ENCODE peak calls at places on chromosome 6, in nine cellular contexts. N, M, Z, E, O, X, L, K and I are unnamed samples.

GRCh38 chr6:227074-227782 is 65.1 kb upstream of the DUSP22 start:
- DNase-seq in N (no peak), M (no peak), Z (no peak), E (no peak), O (no peak), X (no peak), L (no peak), K (no peak), I (no peak)

GRCh38 chr6:116062496-116062895 is 1.8 kb upstream of the FRK start:
- DNase-seq in N (no peak), M (no peak), Z (no peak), E (no peak), O (no peak), X (no peak), L (no peak), K (no peak), I (no peak)

GRCh38 chr6:135331002-135331401 is 149.9 kb downstream of the MYB start:
- DNase-seq in N (no peak), M (no peak), Z (no peak), E (no peak), O (no peak), X (peak), L (no peak), K (no peak), I (no peak)

GRCh38 chr6:130020106-130020851 is 1.9 kb downstream of the L3MBTL3 start:
- DNase-seq in N (no peak), M (peak), Z (peak), E (no peak), O (no peak), X (peak), L (peak), K (peak), I (peak)

GRCh38 chr6:78700997-78701396 is 166.4 kb upstream of the IRAK1BP1 start:
- DNase-seq in N (no peak), M (no peak), Z (no peak), E (no peak), O (no peak), X (no peak), L (no peak), K (no peak), I (no peak)

GRCh38 chr6:13478525-13478962 is 8.9 kb downstream of the GFOD1 start:
- DNase-seq in N (no peak), M (no peak), Z (no peak), E (no peak), O (no peak), X (no peak), L (no peak), K (no peak), I (no peak)

GRCh38 chr6:90274481-90275030 is 22.1 kb downstream of the BACH2 start:
- DNase-seq in N (no peak), M (no peak), Z (no peak), E (no peak), O (no peak), X (no peak), L (peak), K (no peak), I (no peak)

GRCh38 chr6:4388675-4389074 is 253.3 kb upstream of the ECI2 start:
- DNase-seq in N (no peak), M (peak), Z (no peak), E (peak), O (peak), X (no peak), L (no peak), K (no peak), I (no peak)

GRCh38 chr6:42960243-42961019 is at the start of gene GNMT:
- DNase-seq in N (no peak), M (peak), Z (peak), E (no peak), O (peak), X (peak), L (no peak), K (peak), I (no peak)